ENCODE peak calls at places on chromosome 7, in ten cellular contexts. A is mucosa of descending colon; C is stimulated activated CD8-positive, alpha-beta memory T cell treated with anti-CD3 and anti-CD28 coated beads, Interleukin-7, amount 100 ng/mL, for 1 hour; V is fibroblast of the conjunctiva; U is effector CD4-positive, alpha-beta T cell; S is stimulated activated CD4-positive, alpha-beta T cell treated with anti-CD3 and anti-CD28 coated beads, Interleukin-15, amount 100 ng/mL, for 24 hours; F is CD8-positive, alpha-beta memory T cell; P is GM04504; Y is T-helper 9 cell; X is Panc1. B is an unnamed sample.

GRCh38 chr7:129144834-129145668 is 544 bp downstream of the TSPAN33 start:
- DNase-seq in Y (peak; percentile 26), C (no peak), U (peak; percentile 10), S (peak; percentile 34), A (peak; percentile 34), F (peak; percentile 17), P (no peak), X (no peak), V (no peak), B (peak; percentile 19)

GRCh38 chr7:141073173-141073640 is 657 bp upstream of the TMEM178B start:
- DNase-seq in F (no peak), C (no peak), P (no peak), Y (no peak), X (no peak), U (no peak), S (peak; percentile 41), V (no peak), A (no peak), B (peak; percentile 16)

GRCh38 chr7:23918856-23919255 is 208.8 kb downstream of the STK31 start:
- DNase-seq in V (no peak), S (no peak), C (no peak), P (peak; percentile 11), U (no peak), Y (no peak), F (no peak), A (no peak), X (no peak), B (no peak)

GRCh38 chr7:102432476-102433318 is 678 bp upstream of the ORAI2 start:
- DNase-seq in U (no peak), Y (no peak), X (no peak), S (no peak), V (no peak), A (peak; percentile 22), P (no peak), F (no peak), C (no peak), B (no peak)

GRCh38 chr7:33760146-33760545 is 145.2 kb upstream of the BMPER start:
- DNase-seq in V (no peak), U (no peak), Y (no peak), F (no peak), P (no peak), C (no peak), S (no peak), A (no peak), X (no peak), B (no peak)

GRCh38 chr7:114942443-114943175 is 20.7 kb downstream of the MDFIC start:
- DNase-seq in Y (no peak), A (no peak), X (no peak), V (no peak), C (no peak), P (no peak), U (no peak), S (no peak), F (no peak), B (no peak)

GRCh38 chr7:158353606-158354570 is 233.7 kb downstream of the PTPRN2 start:
- DNase-seq in P (no peak), Y (no peak), V (no peak), U (no peak), F (no peak), A (peak; percentile 55), C (no peak), X (peak; percentile 38), S (peak; percentile 27), B (no peak)

GRCh38 chr7:143901360-143901709 is 641 bp downstream of the TCAF1 start:
- DNase-seq in X (no peak), U (peak; percentile 8), S (no peak), F (no peak), A (peak; percentile 55), P (no peak), Y (no peak), V (no peak), C (no peak), B (no peak)

GRCh38 chr7:38306136-38306535 is 32.7 kb upstream of the TARP start:
- DNase-seq in Y (no peak), F (no peak), P (no peak), U (no peak), A (no peak), C (no peak), S (no peak), X (no peak), V (peak; percentile 17), B (no peak)

GRCh38 chr7:45157653-45158401 is at the start of gene RAMP3:
- DNase-seq in A (no peak), V (no peak), U (no peak), C (no peak), X (no peak), F (no peak), P (no peak), S (no peak), Y (no peak), B (no peak)

GRCh38 chr7:94064541-94065191 is 60.5 kb upstream of the BET1 start:
- DNase-seq in S (no peak), X (no peak), Y (no peak), A (no peak), F (no peak), C (no peak), P (no peak), U (no peak), V (no peak), B (no peak)

GRCh38 chr7:106504620-106505019 is 156.3 kb downstream of the CCDC71L start:
- DNase-seq in X (no peak), S (peak; percentile 29), C (no peak), Y (no peak), U (no peak), F (no peak), A (no peak), P (no peak), V (no peak), B (no peak)

GRCh38 chr7:33868151-33868550 is 37.2 kb upstream of the BMPER start:
- DNase-seq in U (no peak), V (no peak), S (no peak), F (no peak), A (no peak), C (no peak), Y (no peak), X (no peak), P (peak; percentile 69), B (no peak)

GRCh38 chr7:14144109-14144508 is 154.6 kb upstream of the ETV1 start:
- DNase-seq in S (no peak), V (no peak), C (no peak), A (no peak), F (no peak), X (no peak), U (no peak), P (no peak), Y (no peak), B (no peak)

GRCh38 chr7:151240942-151241754 is 7.3 kb downstream of the SMARCD3 start:
- DNase-seq in P (no peak), Y (no peak), F (no peak), S (no peak), C (no peak), V (no peak), X (no peak), A (no peak), U (no peak), B (no peak)

GRCh38 chr7:156780724-156781455 is 112.1 kb downstream of the LMBR1 start:
- DNase-seq in Y (no peak), P (no peak), X (no peak), A (no peak), V (no peak), U (no peak), C (no peak), S (peak; percentile 33), F (no peak), B (no peak)

GRCh38 chr7:137242616-137243015 is 100.9 kb downstream of the PTN start:
- DNase-seq in P (no peak), F (no peak), Y (no peak), S (no peak), U (no peak), C (no peak), A (no peak), V (no peak), X (no peak), B (no peak)

GRCh38 chr7:105429746-105430612 is 41.3 kb upstream of the SRPK2 start:
- DNase-seq in V (peak; percentile 24), A (peak; percentile 84), C (no peak), U (peak; percentile 37), S (peak; percentile 57), X (peak; percentile 55), Y (peak; percentile 32), P (peak; percentile 38), F (peak; percentile 36), B (peak; percentile 65)

GRCh38 chr7:106865130-106866115 is at the start of gene PIK3CG:
- DNase-seq in V (no peak), S (no peak), U (no peak), F (peak; percentile 70), Y (no peak), C (no peak), X (no peak), P (no peak), A (peak; percentile 25), B (peak; percentile 3)

GRCh38 chr7:1016577-1017531 is 27.5 kb upstream of the GPR146 start:
- DNase-seq in A (no peak), X (no peak), U (no peak), F (no peak), V (no peak), P (no peak), C (no peak), Y (no peak), S (no peak), B (no peak)

GRCh38 chr7:1712907-1713501 is 42.9 kb downstream of the ELFN1 start:
- DNase-seq in S (no peak), P (no peak), A (no peak), V (no peak), C (no peak), F (no peak), U (no peak), X (no peak), Y (no peak), B (no peak)

GRCh38 chr7:150909192-150909591 is 56.9 kb downstream of the AOC1 start:
- DNase-seq in C (no peak), S (peak; percentile 32), V (no peak), X (no peak), P (no peak), F (peak; percentile 54), Y (peak; percentile 14), A (no peak), U (peak; percentile 13), B (peak; percentile 30)

GRCh38 chr7:97027427-97028234 is 3.0 kb upstream of the DLX5 start:
- DNase-seq in X (peak; percentile 67), F (peak; percentile 39), Y (peak; percentile 57), C (peak; percentile 30), V (peak; percentile 74), U (peak; percentile 50), A (peak; percentile 76), S (peak; percentile 79), P (peak; percentile 73), B (peak; percentile 27)

GRCh38 chr7:112192236-112193154 is 13.7 kb downstream of the DOCK4 start:
- DNase-seq in P (no peak), V (peak; percentile 24), F (no peak), Y (no peak), X (peak; percentile 74), U (no peak), A (no peak), S (peak; percentile 16), C (no peak), B (no peak)

GRCh38 chr7:156989766-156990535 is 20.5 kb downstream of the MNX1 start:
- DNase-seq in C (no peak), V (no peak), F (no peak), A (no peak), X (no peak), Y (no peak), S (no peak), U (no peak), P (no peak), B (no peak)

GRCh38 chr7:12162420-12163113 is 48.5 kb upstream of the TMEM106B start:
- DNase-seq in F (no peak), P (peak; percentile 8), Y (no peak), A (no peak), U (no peak), C (no peak), X (peak; percentile 75), S (no peak), V (no peak), B (no peak)

GRCh38 chr7:3636131-3636860 is 335.2 kb downstream of the SDK1 start:
- DNase-seq in S (no peak), A (no peak), X (no peak), F (no peak), V (no peak), P (no peak), C (no peak), Y (no peak), U (no peak), B (no peak)

GRCh38 chr7:120857558-120858298 is at the start of gene TSPAN12:
- DNase-seq in A (peak; percentile 81), P (peak; percentile 20), X (no peak), V (no peak), S (peak; percentile 66), Y (peak; percentile 19), F (peak; percentile 13), C (no peak), U (peak; percentile 2), B (peak; percentile 26)